ENCODE peak calls at places on chromosomes 6 and 20, in nine cellular contexts. D is naive thymus-derived CD4-positive, alpha-beta T cell; B is GM23338; O is IMR-90; S is PC-3; L is neural progenitor cell; J is PC-9; H is body of pancreas; V is cardiac muscle cell. X is an unnamed sample. For H3K4me1, the result is how much of the 10 kb centered on the place peaks cover.

GRCh38 chr6:2695464-2696095 is 55.1 kb downstream of the MYLK4 start:
- DNase-seq in D (no peak), B (peak), O (peak), S (peak), L (peak), J (no peak), H (no peak), V (peak), X (no peak)

GRCh38 chr6:150632785-150633465 is 33.2 kb downstream of the PLEKHG1 start:
- DNase-seq in D (no peak), B (no peak), O (no peak), S (no peak), L (no peak), J (no peak), H (no peak), V (no peak), X (no peak)

GRCh38 chr6:20811112-20811746 is 277.0 kb downstream of the CDKAL1 start:
- DNase-seq in D (no peak), B (peak), O (peak), S (peak), L (peak), J (peak), H (no peak), V (peak), X (no peak)

GRCh38 chr6:36962874-36963273 is 8.3 kb downstream of the PI16 start:
- DNase-seq in D (peak), B (peak), O (peak), S (no peak), L (peak), J (no peak), H (peak), V (no peak), X (peak)

GRCh38 chr20:25081065-25081729 is 744 bp downstream of the VSX1 start:
- DNase-seq in D (peak), B (peak), O (no peak), S (no peak), L (peak), J (no peak), H (peak), V (peak), X (peak)

GRCh38 chr6:157235600-157236039 is 87.7 kb downstream of the TMEM242 start:
- DNase-seq in D (peak), B (peak), O (peak), S (no peak), L (peak), J (no peak), H (peak), V (peak), X (peak)

GRCh38 chr6:150900049-150900448 is 34.5 kb downstream of the MTHFD1L start:
- DNase-seq in D (no peak), B (no peak), O (no peak), S (no peak), L (no peak), J (no peak), H (no peak), V (no peak), X (no peak)

GRCh38 chr6:1416191-1416764 is 26.9 kb downstream of the FOXF2 start:
- DNase-seq in D (no peak), B (peak), O (no peak), S (no peak), L (no peak), J (no peak), H (no peak), V (no peak), X (no peak)

GRCh38 chr20:21101453-21102251 is 4.5 kb downstream of the LINC00237 start:
- DNase-seq in D (no peak), B (peak), O (no peak), S (no peak), L (peak), J (no peak), H (peak), V (no peak), X (peak)

GRCh38 chr6:10434235-10434634 is 19.4 kb upstream of the TFAP2A start:
- DNase-seq in D (no peak), B (no peak), O (peak), S (peak), L (no peak), J (no peak), H (no peak), V (no peak), X (no peak)

GRCh38 chr6:127586372-127586771 is 9.4 kb downstream of the C6orf58 start:
- DNase-seq in D (no peak), B (peak), O (no peak), S (no peak), L (peak), J (no peak), H (no peak), V (no peak), X (no peak)

GRCh38 chr20:59937150-59937549 is 3.0 kb downstream of the PPP1R3D start:
- DNase-seq in D (no peak), B (no peak), O (no peak), S (no peak), L (no peak), J (no peak), H (no peak), V (no peak), X (no peak)
- H3K27ac ChIP-seq in D (no peak), B (no peak), O (no peak), S (no peak), L (no peak), J (peak), H (no peak), V (no peak), X (no peak)

GRCh38 chr6:25366785-25367657 is 87.8 kb downstream of the CARMIL1 start:
- DNase-seq in D (peak), B (no peak), O (no peak), S (peak), L (no peak), J (peak), H (no peak), V (no peak), X (no peak)

GRCh38 chr6:25371037-25371347 is 91.8 kb downstream of the CARMIL1 start:
- DNase-seq in D (no peak), B (no peak), O (no peak), S (no peak), L (no peak), J (no peak), H (no peak), V (no peak), X (no peak)

GRCh38 chr6:25369043-25369442 is 89.9 kb downstream of the CARMIL1 start:
- DNase-seq in D (no peak), B (no peak), O (no peak), S (no peak), L (no peak), J (no peak), H (peak), V (no peak), X (no peak)

GRCh38 chr6:25370175-25371036 is 91.2 kb downstream of the CARMIL1 start:
- DNase-seq in D (no peak), B (no peak), O (no peak), S (no peak), L (no peak), J (no peak), H (no peak), V (no peak), X (no peak)

GRCh38 chr6:25369450-25370086 is 90.4 kb downstream of the CARMIL1 start:
- DNase-seq in D (peak), B (peak), O (no peak), S (no peak), L (peak), J (no peak), H (peak), V (no peak), X (no peak)
- H3K4me3 ChIP-seq in D (peak), B (no peak), O (no peak), S (no peak), L (no peak), J (no peak), H (no peak), V (no peak), X (no peak)

GRCh38 chr6:131381052-131381451 is 192.0 kb upstream of the ARG1 start:
- DNase-seq in D (no peak), B (no peak), O (no peak), S (no peak), L (no peak), J (no peak), H (no peak), V (no peak), X (no peak)

GRCh38 chr6:131383421-131384411 is 189.3 kb upstream of the ARG1 start:
- DNase-seq in D (no peak), B (no peak), O (no peak), S (no peak), L (peak), J (no peak), H (no peak), V (no peak), X (no peak)

GRCh38 chr6:131379951-131380350 is 193.1 kb upstream of the ARG1 start:
- DNase-seq in D (no peak), B (no peak), O (peak), S (peak), L (no peak), J (no peak), H (no peak), V (no peak), X (no peak)

GRCh38 chr6:131381694-131382093 is 191.3 kb upstream of the ARG1 start:
- DNase-seq in D (no peak), B (no peak), O (no peak), S (no peak), L (no peak), J (no peak), H (no peak), V (peak), X (no peak)

DNA sequence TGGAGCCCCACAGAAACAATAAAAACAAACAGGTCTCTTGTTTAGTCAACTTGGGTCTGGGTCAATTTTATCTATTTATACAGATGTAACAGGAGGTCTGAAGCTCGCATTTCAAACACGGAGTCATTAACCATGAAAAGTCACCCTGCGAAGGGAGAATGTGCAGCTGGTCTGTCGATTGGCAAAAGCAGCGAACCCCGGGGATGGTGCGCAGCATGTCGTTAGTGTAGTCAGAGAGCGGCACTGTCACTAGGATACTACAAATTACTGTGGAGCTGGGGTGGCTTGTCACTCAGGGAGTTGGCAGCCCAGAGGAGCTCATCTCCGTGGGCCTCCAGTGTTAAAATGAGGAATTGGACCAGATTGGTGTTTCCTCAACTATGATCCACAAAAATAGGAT is 190.4 kb upstream of the ARG1 start:
- DNase-seq in D (no peak), B (no peak), O (no peak), S (no peak), L (no peak), J (no peak), H (no peak), V (no peak), X (no peak)
- H3K4me1 ChIP-seq in D (under half), B (under half), O (under half), S (under half), L (under half), J (under half), H (under half), V (under half), X (under half)

GRCh38 chr20:44186674-44187053 is 324 bp downstream of the JPH2 start:
- DNase-seq in D (no peak), B (no peak), O (no peak), S (no peak), L (no peak), J (no peak), H (peak), V (no peak), X (no peak)
- H3K27ac ChIP-seq in D (no peak), B (no peak), O (peak), S (peak), L (no peak), J (peak), H (no peak), V (peak), X (peak)

DNA sequence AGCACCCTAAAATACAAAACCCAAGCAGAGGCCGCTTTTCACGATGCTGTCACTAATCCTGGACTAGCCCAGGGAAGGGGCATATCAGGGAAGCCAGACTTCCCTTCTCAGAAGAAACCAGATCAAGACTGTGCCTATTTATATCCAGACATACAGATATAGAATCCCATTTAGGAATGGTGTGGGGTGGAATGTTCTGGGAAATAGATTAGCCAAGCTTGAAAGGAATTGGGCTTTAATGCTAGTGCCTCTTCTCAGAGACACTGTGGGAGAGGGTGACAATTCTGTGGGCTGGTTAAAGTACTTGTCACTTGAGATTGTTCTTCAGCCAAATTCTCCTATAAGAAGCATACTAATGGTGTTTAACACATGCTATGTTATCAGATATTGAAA is 45.5 kb downstream of the SNAP25 start:
- DNase-seq in D (no peak), B (no peak), O (no peak), S (no peak), L (no peak), J (no peak), H (no peak), V (no peak), X (no peak)
- H3K4me3 ChIP-seq in D (no peak), B (no peak), O (no peak), S (no peak), L (no peak), J (no peak), H (no peak), V (no peak), X (no peak)

DNA sequence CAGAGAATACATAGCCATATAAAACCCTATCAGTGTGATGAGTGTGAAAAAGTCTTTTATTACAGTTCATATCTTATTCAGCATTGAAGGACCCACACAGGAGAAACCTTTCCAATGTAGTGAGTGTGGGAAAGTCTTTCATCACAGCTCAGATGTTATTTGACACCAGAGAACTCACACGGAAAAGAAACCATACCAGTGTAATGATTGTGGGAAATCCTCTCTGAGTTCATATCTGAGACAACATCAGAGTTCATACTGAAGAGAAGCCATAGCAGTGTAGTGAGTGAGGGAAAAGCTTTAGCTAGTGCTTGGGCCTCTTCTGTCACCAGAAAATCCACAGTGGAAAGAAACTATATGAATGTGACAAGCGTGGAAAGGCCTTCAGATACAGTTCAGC is 8.6 kb upstream of the ZSCAN16 start:
- DNase-seq in D (no peak), B (no peak), O (no peak), S (no peak), L (no peak), J (no peak), H (no peak), V (no peak), X (no peak)
- H3K4me1 ChIP-seq in D (under half), B (under half), O (under half), S (under half), L (under half), J (under half), H (under half), V (under half), X (under half)